ENCODE peak calls at places on chromosomes 13 and 19, in eight cellular contexts. D, T, V, E, S, Q, W and N are unnamed samples.
A peak's percentile ranks its signal among the peaks of the same experiment; 100 is the strongest.

GRCh38 chr13:99481357-99481756 is 19.9 kb upstream of the TM9SF2 start:
- DNase-seq in E (no peak), S (no peak), W (no peak), Q (no peak), T (no peak), D (no peak), V (no peak), N (no peak)

GRCh38 chr13:113544071-113544891 is 40.3 kb upstream of the TFDP1 start:
- DNase-seq in W (no peak), D (no peak), V (no peak), S (no peak), Q (no peak), T (no peak), E (no peak), N (no peak)

GRCh38 chr13:98461525-98462240 is 115.2 kb downstream of the STK24 start:
- DNase-seq in W (no peak), E (no peak), S (no peak), Q (no peak), D (no peak), T (no peak), V (no peak), N (no peak)

GRCh38 chr19:5113101-5113557 is 144.2 kb downstream of the KDM4B start:
- DNase-seq in W (no peak), D (no peak), T (no peak), Q (no peak), E (peak; percentile 63), V (peak; percentile 65), S (no peak), N (no peak)

GRCh38 chr19:34235425-34235940 is 18.9 kb upstream of the GARRE1 start:
- DNase-seq in V (no peak), S (no peak), W (no peak), E (no peak), Q (no peak), D (no peak), T (no peak), N (no peak)

GRCh38 chr19:32421589-32422361 is 16.2 kb downstream of the DPY19L3 start:
- DNase-seq in V (no peak), W (no peak), E (no peak), S (no peak), D (no peak), T (no peak), Q (no peak), N (no peak)

GRCh38 chr19:35264281-35265125 is 4.3 kb upstream of the USF2 start:
- DNase-seq in V (no peak), S (no peak), Q (no peak), T (peak; percentile 18), E (no peak), W (no peak), D (no peak), N (no peak)

GRCh38 chr19:45451181-45451849 is 16.5 kb upstream of the FOSB start:
- DNase-seq in W (no peak), S (no peak), Q (no peak), E (peak; percentile 40), T (peak; percentile 70), V (peak; percentile 54), D (no peak), N (no peak)

GRCh38 chr13:34310539-34310938 is 492.6 kb downstream of the RFC3 start:
- DNase-seq in S (no peak), T (no peak), E (no peak), W (no peak), D (no peak), Q (no peak), V (no peak), N (no peak)

GRCh38 chr13:39655041-39655568 is 357 bp upstream of the COG6 start:
- DNase-seq in Q (no peak), V (no peak), S (no peak), D (no peak), T (no peak), E (no peak), W (no peak), N (no peak)

GRCh38 chr13:112740502-112741131 is 50.8 kb downstream of the ATP11A start:
- DNase-seq in Q (no peak), T (peak; percentile 92), V (peak; percentile 12), S (no peak), D (no peak), W (no peak), E (no peak), N (no peak)

GRCh38 chr19:39390460-39390758 is 497 bp downstream of the PAF1 start:
- DNase-seq in E (no peak), D (peak; percentile 60), Q (no peak), S (no peak), W (no peak), T (no peak), V (peak; percentile 62), N (no peak)

GRCh38 chr19:41570639-41571112 is 5.3 kb upstream of the CEACAM21 start:
- DNase-seq in W (peak; percentile 67), T (peak; percentile 95), S (peak; percentile 76), Q (peak; percentile 80), D (peak; percentile 83), V (peak; percentile 76), E (peak; percentile 92), N (peak; percentile 63)

GRCh38 chr13:74005320-74006154 is 128.7 kb downstream of the KLF12 start:
- DNase-seq in T (no peak), S (no peak), E (no peak), V (no peak), Q (no peak), W (no peak), D (no peak), N (no peak)

GRCh38 chr13:33033361-33033812 is 17.2 kb downstream of the KL start:
- DNase-seq in T (no peak), S (no peak), V (no peak), D (no peak), W (no peak), E (no peak), Q (no peak), N (no peak)

GRCh38 chr13:94595006-94595942 is 678 bp downstream of the TGDS start:
- DNase-seq in Q (no peak), S (no peak), D (no peak), V (peak; percentile 49), W (peak; percentile 12), T (peak; percentile 47), E (no peak), N (peak; percentile 33)

GRCh38 chr13:80144493-80144892 is 196.4 kb downstream of the SPRY2 start:
- DNase-seq in V (no peak), E (no peak), S (no peak), Q (no peak), T (no peak), D (no peak), W (no peak), N (no peak)

GRCh38 chr19:57643734-57644133 is 10.8 kb downstream of the ZNF211 start:
- DNase-seq in S (no peak), E (no peak), D (no peak), T (no peak), W (no peak), V (no peak), Q (no peak), N (no peak)

GRCh38 chr19:18430417-18431144 is 7.4 kb downstream of the ISYNA1 start:
- DNase-seq in D (no peak), T (peak; percentile 70), W (no peak), V (no peak), Q (no peak), S (no peak), E (no peak), N (no peak)

GRCh38 chr13:31946091-31946770 is 85.3 kb upstream of the FRY start:
- DNase-seq in W (no peak), D (no peak), V (no peak), S (no peak), T (no peak), E (no peak), Q (no peak), N (peak; percentile 29)

GRCh38 chr13:106524108-106524507 is 11.4 kb downstream of the EFNB2 start:
- DNase-seq in V (no peak), T (no peak), S (no peak), D (no peak), E (no peak), W (no peak), Q (no peak), N (no peak)

GRCh38 chr13:46113596-46113995 is 8.8 kb upstream of the CPB2 start:
- DNase-seq in D (no peak), V (peak; percentile 62), S (no peak), Q (no peak), W (no peak), E (no peak), T (no peak), N (no peak)

GRCh38 chr19:5150331-5150901 is 181.5 kb downstream of the KDM4B start:
- DNase-seq in W (no peak), E (peak; percentile 50), D (no peak), S (no peak), T (no peak), Q (no peak), V (no peak), N (no peak)

GRCh38 chr13:64446372-64446771 is 2783.8 kb downstream of the PCDH9 start:
- DNase-seq in S (no peak), V (peak; percentile 45), T (no peak), D (no peak), E (no peak), Q (no peak), W (no peak), N (no peak)

GRCh38 chr19:19039901-19040300 is 6.5 kb downstream of the ARMC6 start:
- DNase-seq in W (no peak), E (no peak), V (no peak), Q (no peak), D (no peak), T (no peak), S (no peak), N (no peak)

GRCh38 chr13:59416561-59416960 is 747.2 kb downstream of the DIAPH3 start:
- DNase-seq in Q (no peak), T (no peak), S (no peak), V (no peak), D (no peak), E (no peak), W (no peak), N (no peak)

GRCh38 chr19:55693336-55693974 is 18.4 kb downstream of the EPN1 start:
- DNase-seq in S (no peak), D (no peak), V (no peak), Q (no peak), E (no peak), W (no peak), T (no peak), N (no peak)

GRCh38 chr13:72463561-72463960 is 263.9 kb downstream of the MZT1 start:
- DNase-seq in S (no peak), V (no peak), Q (peak; percentile 34), D (no peak), E (no peak), T (no peak), W (no peak), N (no peak)

GRCh38 chr19:19040417-19040816 is 7.0 kb downstream of the ARMC6 start:
- DNase-seq in Q (no peak), W (no peak), E (no peak), D (no peak), T (peak; percentile 82), V (peak; percentile 51), S (no peak), N (no peak)

GRCh38 chr13:45242524-45242923 is 41.7 kb upstream of the KCTD4 start:
- DNase-seq in W (no peak), D (no peak), S (no peak), V (no peak), Q (no peak), E (no peak), T (no peak), N (no peak)

GRCh38 chr13:31052478-31052877 is 109.2 kb downstream of the HSPH1 start:
- DNase-seq in T (no peak), D (no peak), W (no peak), S (no peak), V (no peak), E (no peak), Q (no peak), N (no peak)

GRCh38 chr19:18785179-18786124 is 5.7 kb downstream of the COMP start:
- DNase-seq in V (peak; percentile 73), E (peak; percentile 81), D (peak; percentile 38), W (peak; percentile 44), S (peak; percentile 14), Q (peak; percentile 70), T (peak; percentile 94), N (peak; percentile 83)

GRCh38 chr19:15449620-15450527 is at the start of gene WIZ:
- DNase-seq in Q (peak; percentile 60), D (peak; percentile 83), T (peak; percentile 97), W (peak; percentile 65), S (peak; percentile 44), E (peak; percentile 89), V (peak; percentile 80), N (peak; percentile 77)

GRCh38 chr19:18655173-18655844 is 18.5 kb downstream of the KLHL26 start:
- DNase-seq in Q (no peak), T (no peak), S (no peak), E (no peak), D (no peak), V (no peak), W (no peak), N (no peak)